ENCODE peak calls at places on chromosome 15, in four cellular contexts. R is CD8-positive, alpha-beta T cell; I is right cardiac atrium; G is stomach. C is an unnamed sample.
A peak's percentile ranks its signal among the peaks of the same experiment; 100 is the strongest.

GRCh38 chr15:56653787-56654186 is 79.5 kb downstream of the ZNF280D start:
- DNase-seq in I (no peak), G (no peak), R (no peak), C (no peak)

GRCh38 chr15:63726491-63726890 is 107.3 kb downstream of the HERC1 start:
- DNase-seq in G (no peak), R (no peak), I (no peak), C (no peak)

GRCh38 chr15:84840741-84841429 is 23.7 kb downstream of the ALPK3 start:
- DNase-seq in G (peak; percentile 92), I (peak; percentile 86), R (no peak), C (no peak)

GRCh38 chr15:40536501-40536900 is 28.3 kb downstream of the CCDC32 start:
- DNase-seq in I (no peak), G (no peak), R (no peak), C (no peak)

GRCh38 chr15:88913850-88914169 is 631 bp upstream of the MFGE8 start:
- DNase-seq in I (no peak), R (no peak), G (no peak), C (no peak)

GRCh38 chr15:40343512-40343911 is 2.8 kb upstream of the CCDC9B start:
- DNase-seq in G (no peak), R (no peak), I (peak; percentile 62), C (no peak)

GRCh38 chr15:83098079-83098478 is 9.4 kb upstream of the TM6SF1 start:
- DNase-seq in R (no peak), G (no peak), I (no peak), C (no peak)

GRCh38 chr15:101043011-101043410 is 123.9 kb downstream of the LRRK1 start:
- DNase-seq in G (peak; percentile 23), I (no peak), R (no peak), C (no peak)

GRCh38 chr15:94576889-94577533 is 345.6 kb downstream of the MCTP2 start:
- DNase-seq in G (peak; percentile 31), I (no peak), R (peak; percentile 15), C (no peak)

GRCh38 chr15:89421219-89421618 is 75.2 kb downstream of the RHCG start:
- DNase-seq in R (no peak), G (no peak), I (no peak), C (no peak)

GRCh38 chr15:52728899-52729298 is 49.7 kb upstream of the ATOSA start:
- DNase-seq in R (no peak), G (no peak), I (no peak), C (peak; percentile 19)

GRCh38 chr15:90989040-90989768 is 5.1 kb downstream of the PRC1 start:
- DNase-seq in R (no peak), G (no peak), I (no peak), C (peak; percentile 19)

GRCh38 chr15:65245096-65245849 is 34.0 kb upstream of the CILP start:
- DNase-seq in I (peak; percentile 90), R (no peak), G (no peak), C (no peak)

GRCh38 chr15:70195808-70196304 is 98.1 kb upstream of the TLE3 start:
- DNase-seq in I (peak; percentile 95), R (no peak), G (peak; percentile 37), C (no peak)

GRCh38 chr15:66873856-66874255 is 171.8 kb downstream of the SMAD6 start:
- DNase-seq in R (no peak), G (no peak), I (no peak), C (no peak)

GRCh38 chr15:33131880-33132279 is 62.6 kb downstream of the FMN1 start:
- DNase-seq in I (no peak), G (no peak), R (no peak), C (no peak)

GRCh38 chr15:95741830-95742229 is 588.7 kb upstream of the NR2F2 start:
- DNase-seq in R (no peak), I (no peak), G (no peak), C (peak; percentile 1)

GRCh38 chr15:29233566-29233965 is 36.1 kb downstream of the NSMCE3 start:
- DNase-seq in I (no peak), G (no peak), R (no peak), C (no peak)

GRCh38 chr15:100902436-100903190 is 16.5 kb upstream of the LRRK1 start:
- DNase-seq in R (no peak), G (peak; percentile 77), I (peak; percentile 85), C (no peak)

GRCh38 chr15:60301024-60301423 is 96.8 kb downstream of the ANXA2 start:
- DNase-seq in I (no peak), G (no peak), R (no peak), C (no peak)

GRCh38 chr15:67762610-67763368 is 62.5 kb upstream of the SKOR1 start:
- DNase-seq in G (no peak), I (no peak), R (no peak), C (no peak)

GRCh38 chr15:35549567-35549966 is 3.6 kb upstream of the DPH6 start:
- DNase-seq in I (no peak), G (no peak), R (no peak), C (no peak)

GRCh38 chr15:52794665-52795463 is 4.7 kb upstream of the ONECUT1 start:
- DNase-seq in I (no peak), R (no peak), G (no peak), C (no peak)

GRCh38 chr15:54559405-54560064 is 581.3 kb downstream of the UNC13C start:
- DNase-seq in I (peak; percentile 28), R (no peak), G (no peak), C (no peak)

GRCh38 chr15:61644550-61644949 is 415.4 kb upstream of the RORA start:
- DNase-seq in R (no peak), G (no peak), I (no peak), C (no peak)

GRCh38 chr15:32778391-32779176 is 60.8 kb downstream of the GREM1 start:
- DNase-seq in I (no peak), G (no peak), R (no peak), C (no peak)

GRCh38 chr15:52331490-52332240 is 36.1 kb upstream of the MYO5C start:
- DNase-seq in R (peak; percentile 44), G (peak; percentile 63), I (no peak), C (peak; percentile 71)

GRCh38 chr15:86892774-86893449 is 813.2 kb downstream of the AGBL1 start:
- DNase-seq in I (no peak), G (no peak), R (no peak), C (no peak)

GRCh38 chr15:77525411-77525811 is 104.7 kb downstream of the HMG20A start:
- DNase-seq in I (peak; percentile 25), R (no peak), G (no peak), C (no peak)

GRCh38 chr15:83892498-83892897 is 238.6 kb downstream of the ADAMTSL3 start:
- DNase-seq in R (no peak), G (no peak), I (no peak), C (no peak)

GRCh38 chr15:83846847-83847246 is 192.9 kb downstream of the ADAMTSL3 start:
- DNase-seq in I (no peak), G (no peak), R (no peak), C (no peak)

GRCh38 chr15:80989110-80989517 is 505 bp downstream of the MESD start:
- DNase-seq in R (no peak), G (no peak), I (no peak), C (no peak)

GRCh38 chr15:43525131-43525530 is 7.7 kb downstream of the MAP1A start:
- DNase-seq in I (no peak), G (no peak), R (no peak), C (no peak)

GRCh38 chr15:35657679-35658201 is 111.8 kb upstream of the DPH6 start:
- DNase-seq in R (no peak), G (no peak), I (no peak), C (no peak)

GRCh38 chr15:71410347-71410746 is 295.1 kb downstream of the THSD4 start:
- DNase-seq in G (no peak), R (no peak), I (no peak), C (no peak)

GRCh38 chr15:62360286-62360685 is 195.2 kb upstream of the C2CD4B start:
- DNase-seq in R (no peak), G (no peak), I (peak; percentile 67), C (no peak)

GRCh38 chr15:78766041-78766440 is 45.2 kb downstream of the ADAMTS7 start:
- DNase-seq in R (no peak), I (peak; percentile 62), G (no peak), C (no peak)

GRCh38 chr15:40776537-40777141 is 6.9 kb downstream of the C15orf62 start:
- DNase-seq in G (peak; percentile 89), I (no peak), R (no peak), C (peak; percentile 64)

GRCh38 chr15:89187911-89188514 is 33.4 kb downstream of the RLBP1 start:
- DNase-seq in G (no peak), R (no peak), I (no peak), C (no peak)

GRCh38 chr15:74179101-74179841 is 5.8 kb downstream of the ISLR start:
- DNase-seq in R (no peak), I (peak; percentile 95), G (no peak), C (no peak)
- H3K4me1 ChIP-seq in R (no peaks in the 10 kb centered on the region), I (peaks cover 17% of the 10 kb centered on the region), G (peaks cover 6% of the 10 kb centered on the region), C (no peaks in the 10 kb centered on the region)

GRCh38 chr15:27231811-27232210 is 260.8 kb downstream of the GABRG3 start:
- DNase-seq in I (no peak), R (no peak), G (no peak), C (no peak)
- H3K9me3 ChIP-seq in I (no peaks in the 10 kb centered on the region), R (no peaks in the 10 kb centered on the region), G (no peaks in the 10 kb centered on the region), C (no peaks in the 10 kb centered on the region)

DNA sequence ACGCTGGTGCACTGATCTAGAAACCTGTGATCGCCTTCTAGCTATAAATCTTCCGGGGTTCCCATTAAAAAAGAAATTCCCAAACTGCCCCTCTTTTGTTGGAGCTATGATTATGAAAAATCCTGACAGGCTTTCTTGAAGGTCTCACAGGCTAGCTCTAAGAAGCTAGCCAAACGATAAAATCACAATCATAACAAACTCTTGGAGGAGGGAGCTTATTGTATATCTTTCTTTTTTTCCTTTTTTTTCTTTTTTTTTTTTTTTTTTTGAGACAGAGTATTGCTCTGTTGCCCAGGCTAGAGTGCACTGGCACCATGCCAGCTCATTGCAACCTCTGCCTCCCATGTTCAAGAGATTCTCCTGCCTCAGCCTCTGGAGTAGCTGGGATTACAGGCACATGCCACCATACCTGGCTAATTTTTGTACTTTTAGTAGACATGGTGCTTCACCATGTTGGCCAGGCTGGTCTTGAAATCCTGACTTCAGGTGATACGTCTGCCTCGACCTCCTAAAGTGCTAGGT is 72.0 kb downstream of the MYO1E start:
- DNase-seq in I (peak; percentile 56), G (peak; percentile 48), R (no peak), C (no peak)
- H3K4me1 ChIP-seq in I (peaks cover 10% of the 10 kb centered on the region), G (peaks cover 29% of the 10 kb centered on the region), R (peaks cover 21% of the 10 kb centered on the region), C (peaks cover 22% of the 10 kb centered on the region)

DNA sequence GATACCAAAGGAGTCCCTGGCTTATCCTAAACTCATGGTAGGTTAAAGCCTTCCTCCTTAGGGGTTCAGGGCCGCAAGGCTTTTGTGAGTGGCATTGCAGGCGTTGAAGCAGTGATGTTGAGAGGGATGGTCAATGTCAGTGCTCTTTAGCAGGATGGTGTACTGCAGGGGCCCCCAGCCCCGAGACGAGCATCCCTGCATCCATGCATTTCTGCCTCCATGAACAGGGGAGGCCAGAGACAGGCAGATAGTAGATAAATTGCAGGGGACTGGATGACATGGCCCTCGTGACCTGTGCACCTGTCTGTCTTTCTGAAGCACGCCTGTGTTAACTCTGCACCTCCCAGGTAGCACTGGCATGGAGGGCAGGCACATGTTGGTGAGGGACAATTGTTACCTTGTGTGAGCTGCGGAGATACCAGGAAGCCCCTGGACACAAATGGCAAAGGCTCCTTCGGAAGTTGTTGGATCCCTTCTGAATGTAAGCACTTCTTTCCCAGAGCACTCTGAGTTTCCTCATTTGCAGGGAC is 133.5 kb downstream of the SNRPN start:
- DNase-seq in R (no peak), G (no peak), I (no peak), C (no peak)
- H3K9me3 ChIP-seq in R (peaks cover 56% of the 10 kb centered on the region), G (peaks cover 100% of the 10 kb centered on the region), I (peaks cover 35% of the 10 kb centered on the region), C (peaks cover 84% of the 10 kb centered on the region)

GRCh38 chr15:69086427-69087205 is 72.1 kb downstream of the NOX5 start:
- DNase-seq in G (no peak), I (no peak), R (no peak), C (no peak)
- H3K4me1 ChIP-seq in G (no peaks in the 10 kb centered on the region), I (peaks cover 9% of the 10 kb centered on the region), R (no peaks in the 10 kb centered on the region), C (peaks cover 22% of the 10 kb centered on the region)

C was measured in CD4-positive, CD25-positive, alpha-beta regulatory T cell.